ENCODE peak calls at places on chromosomes 12 and 14, in five cellular contexts. Z is K562, H is HepG2, T is GM12878, P is H1. D is an unnamed sample.

GRCh38 chr12:51077930-51078329 is 5.5 kb downstream of the CSRNP2 start:
- DNase-seq in P (no peak), H (no peak), Z (no peak), T (no peak), D (no peak)

GRCh38 chr14:91889477-91890211 is 22.3 kb upstream of the TC2N start:
- DNase-seq in T (no peak), H (no peak), Z (no peak), P (no peak), D (no peak)

GRCh38 chr12:112645586-112645985 is 146.0 kb upstream of the RPH3A start:
- DNase-seq in P (no peak), Z (no peak), H (no peak), T (no peak), D (no peak)

GRCh38 chr12:29559194-29559593 is 61.7 kb upstream of the OVCH1 start:
- DNase-seq in H (no peak), P (no peak), T (no peak), Z (no peak), D (no peak)

GRCh38 chr12:65324056-65324455 is 45.6 kb downstream of the MSRB3 start:
- DNase-seq in P (no peak), Z (no peak), T (no peak), H (no peak), D (no peak)

GRCh38 chr14:104712881-104713734 is 10.9 kb upstream of the ADSS1 start:
- DNase-seq in H (no peak), T (no peak), Z (no peak), P (no peak), D (no peak)

GRCh38 chr14:73613419-73613963 is 1.2 kb downstream of the ACOT6 start:
- DNase-seq in P (no peak), H (peak), T (no peak), Z (no peak), D (no peak)

GRCh38 chr12:7122876-7123769 is 5.6 kb downstream of the RBP5 start:
- DNase-seq in Z (peak), H (no peak), T (no peak), P (no peak), D (no peak)

GRCh38 chr12:116182359-116183063 is 95.0 kb downstream of the MED13L start:
- DNase-seq in Z (no peak), H (no peak), P (no peak), T (no peak), D (no peak)

GRCh38 chr14:71932229-71932951 is at the start of gene RGS6:
- DNase-seq in Z (no peak), P (peak), H (peak), T (no peak), D (no peak)

GRCh38 chr14:23862513-23862912 is 91.1 kb upstream of the DHRS4 start:
- DNase-seq in Z (no peak), H (no peak), P (no peak), T (no peak), D (no peak)

DNA sequence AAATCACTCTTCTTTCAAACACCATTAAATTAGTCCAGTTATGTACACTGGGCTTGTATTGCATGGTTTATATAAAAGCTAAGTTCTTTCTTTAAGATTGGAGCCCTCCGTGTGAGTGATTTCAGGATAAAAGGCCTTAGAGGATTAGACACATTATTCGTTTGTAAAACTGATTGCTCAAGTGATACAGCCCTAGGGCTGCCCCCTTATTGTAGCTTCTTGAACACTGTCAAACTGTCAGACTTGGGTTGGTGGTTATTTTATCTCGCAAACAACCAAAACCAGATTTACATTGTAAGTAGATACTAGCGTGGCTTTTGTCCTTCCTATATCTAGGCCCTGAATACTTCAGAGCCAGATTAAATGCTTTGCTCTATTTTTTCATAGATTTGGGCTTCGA is 129.2 kb downstream of the ETV6 start:
- DNase-seq in Z (no peak), H (no peak), P (no peak), T (no peak), D (no peak)
- TF ChIP-seq KDM1A in Z (no peak), H (no peak), P (no peak), T (no peak), D (no peak)

GRCh38 chr12:31749024-31749704 is 20.3 kb upstream of the AMN1 start:
- DNase-seq in Z (peak), T (peak), P (no peak), H (peak), D (peak)
- TF ChIP-seq EP300 in Z (peak), T (peak), P (peak), H (peak), D (peak)

GRCh38 chr12:108363165-108363564 is 24.1 kb upstream of the CMKLR1 start:
- DNase-seq in H (no peak), P (no peak), T (no peak), Z (no peak), D (no peak)

GRCh38 chr12:108364879-108365278 is 25.8 kb upstream of the CMKLR1 start:
- DNase-seq in H (no peak), P (no peak), T (no peak), Z (no peak), D (no peak)

GRCh38 chr12:108363565-108363964 is 24.5 kb upstream of the CMKLR1 start:
- DNase-seq in T (no peak), H (no peak), Z (no peak), P (no peak), D (no peak)

GRCh38 chr12:108367436-108367835 is 28.3 kb upstream of the CMKLR1 start:
- DNase-seq in P (no peak), Z (no peak), H (no peak), T (no peak), D (no peak)

DNA sequence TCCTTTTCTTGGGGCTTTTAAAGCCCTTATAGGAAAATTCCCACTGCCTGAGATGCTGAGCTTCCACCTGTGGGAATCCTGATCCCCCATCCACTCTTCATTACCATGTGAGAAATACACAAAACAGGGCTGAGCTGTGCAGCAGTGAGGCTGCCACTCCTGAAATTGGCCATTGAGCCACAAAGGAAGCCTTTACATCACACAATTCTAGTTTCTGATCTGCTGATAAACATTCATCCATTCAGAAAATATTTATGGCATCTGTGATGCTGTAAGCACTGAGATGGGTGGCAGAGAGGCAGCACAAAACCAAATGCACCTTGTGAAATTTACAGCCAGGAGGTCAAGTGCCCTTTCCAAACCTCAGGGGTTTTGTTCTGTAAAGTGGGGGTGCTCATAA is 26.2 kb upstream of the CMKLR1 start:
- DNase-seq in Z (no peak), T (no peak), P (no peak), H (no peak), D (no peak)
- TF ChIP-seq KDM1A in Z (no peak), T (no peak), P (no peak), H (no peak), D (no peak)

GRCh38 chr14:54325766-54326165 is 71.0 kb upstream of the CDKN3 start:
- DNase-seq in P (no peak), Z (no peak), H (no peak), T (no peak), D (no peak)

GRCh38 chr14:54317396-54317795 is 79.4 kb upstream of the CDKN3 start:
- DNase-seq in P (no peak), H (no peak), T (no peak), Z (no peak), D (no peak)

GRCh38 chr14:54322241-54322640 is 74.6 kb upstream of the CDKN3 start:
- DNase-seq in P (no peak), H (no peak), T (no peak), Z (no peak), D (no peak)

DNA sequence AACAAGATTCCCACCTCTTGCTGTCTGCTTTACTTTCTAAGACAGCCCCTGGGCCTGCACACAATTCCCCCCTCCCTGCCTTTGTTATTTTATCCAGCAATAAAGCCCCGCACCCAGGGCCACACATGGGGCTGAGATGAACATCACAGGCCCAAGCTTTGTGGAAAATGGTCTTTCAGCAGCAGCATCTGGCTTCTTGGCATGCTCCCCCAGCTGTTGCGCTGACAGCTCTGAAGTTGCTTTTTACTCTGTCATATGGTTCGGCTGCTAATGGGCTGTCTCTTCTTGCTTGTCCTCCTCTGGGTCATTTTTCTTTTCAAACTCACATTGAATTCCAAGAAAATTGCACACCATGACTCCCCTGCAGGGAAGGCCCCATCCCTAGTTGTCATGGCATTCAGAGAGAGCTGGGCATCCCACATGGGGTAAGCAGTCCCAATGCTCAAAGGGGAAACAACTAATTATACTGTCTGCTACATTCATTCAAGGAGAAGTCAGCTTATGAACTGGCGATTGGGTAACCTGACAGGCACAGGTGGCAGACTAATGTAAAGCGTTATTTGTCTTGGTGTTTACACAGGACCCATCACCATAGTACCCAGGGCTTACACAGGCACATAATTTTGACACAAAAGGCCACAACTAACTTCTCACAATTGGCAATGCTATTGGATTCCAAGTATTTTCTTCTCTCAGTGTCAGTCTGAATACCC is 74.0 kb upstream of the CDKN3 start:
- DNase-seq in Z (no peak), P (no peak), T (no peak), H (no peak), D (no peak)
- TF ChIP-seq EP300 in Z (no peak), P (no peak), T (no peak), H (no peak), D (no peak)